ENCODE peak calls at places on chromosomes 7 and 10, in four cellular contexts. D, L, C and J are unnamed samples.

GRCh38 chr7:28483868-28484267 is 71.5 kb downstream of the CREB5 start:
- DNase-seq in D (no peak), L (no peak), C (no peak), J (no peak)

GRCh38 chr10:112471878-112472487 is 25.0 kb downstream of the VTI1A start:
- DNase-seq in D (no peak), L (peak; percentile 36), C (peak; percentile 65), J (peak; percentile 42)

GRCh38 chr10:31871266-31871887 is 57.3 kb downstream of the ARHGAP12 start:
- DNase-seq in D (no peak), L (no peak), C (no peak), J (no peak)

GRCh38 chr10:107978455-107978854 is 813.9 kb upstream of the SORCS1 start:
- DNase-seq in D (no peak), L (no peak), C (no peak), J (no peak)

GRCh38 chr10:31607481-31607880 is 288.5 kb downstream of the ZEB1 start:
- DNase-seq in D (no peak), L (no peak), C (no peak), J (no peak)

GRCh38 chr7:155414508-155414907 is 43.4 kb upstream of the EN2 start:
- DNase-seq in D (no peak), L (no peak), C (no peak), J (no peak)

GRCh38 chr7:146636033-146636356 is 519.4 kb downstream of the CNTNAP2 start:
- DNase-seq in D (no peak), L (no peak), C (no peak), J (no peak)

GRCh38 chr7:42254217-42254616 is 17.2 kb upstream of the GLI3 start:
- DNase-seq in D (no peak), L (no peak), C (no peak), J (no peak)

GRCh38 chr7:44159824-44160630 is 18.9 kb upstream of the MYL7 start:
- DNase-seq in D (no peak), L (no peak), C (no peak), J (no peak)